ENCODE peak calls at places on chromosomes 7 and 10, in eight cellular contexts. Q is osteocyte; S is GM12865; N is fibroblast of the aortic adventitia; G is body of pancreas; L is cardiac muscle cell; C is lower lobe of right lung; O is CD8-positive, alpha-beta T cell. A is an unnamed sample.

GRCh38 chr10:113227045-113227444 is 277.0 kb downstream of the TCF7L2 start:
- DNase-seq in O (no peak), C (no peak), Q (no peak), G (no peak), N (no peak), L (no peak), S (no peak), A (no peak)

GRCh38 chr7:136359333-136359903 is 382.3 kb upstream of the MTPN start:
- DNase-seq in O (no peak), N (no peak), S (peak), L (no peak), Q (no peak), G (no peak), C (no peak), A (no peak)

GRCh38 chr7:25913574-25914224 is 238.3 kb upstream of the NFE2L3 start:
- DNase-seq in L (no peak), N (no peak), O (no peak), Q (no peak), G (no peak), C (no peak), S (no peak), A (no peak)

GRCh38 chr7:2527505-2528464 is 8.2 kb downstream of the LFNG start:
- DNase-seq in O (peak), C (peak), L (peak), G (no peak), Q (no peak), N (peak), S (no peak), A (peak)

GRCh38 chr7:47383064-47383463 is 198.8 kb downstream of the TNS3 start:
- DNase-seq in C (no peak), S (no peak), O (no peak), L (no peak), N (no peak), G (no peak), Q (no peak), A (no peak)

GRCh38 chr7:55129409-55130078 is 110.7 kb downstream of the EGFR start:
- DNase-seq in Q (no peak), L (peak), C (no peak), O (no peak), N (peak), G (no peak), S (no peak), A (peak)

GRCh38 chr10:130422366-130423324 is 286.5 kb downstream of the GLRX3 start:
- DNase-seq in O (no peak), Q (peak), N (no peak), L (no peak), S (no peak), G (no peak), C (no peak), A (no peak)

GRCh38 chr7:83305027-83305426 is 142.3 kb upstream of the PCLO start:
- DNase-seq in C (no peak), N (no peak), L (no peak), O (no peak), G (no peak), S (no peak), Q (no peak), A (no peak)

GRCh38 chr10:101221479-101222246 is 7.6 kb downstream of the LBX1 start:
- DNase-seq in L (no peak), N (no peak), S (no peak), Q (no peak), C (no peak), O (no peak), G (no peak), A (peak)

GRCh38 chr7:87001214-87001613 is 58.2 kb downstream of the ELAPOR2 start:
- DNase-seq in Q (no peak), N (peak), G (no peak), L (peak), S (no peak), C (no peak), O (no peak), A (peak)

GRCh38 chr7:141242568-141242967 is 168.7 kb downstream of the TMEM178B start:
- DNase-seq in N (no peak), Q (no peak), O (no peak), L (no peak), S (no peak), C (no peak), G (no peak), A (no peak)

GRCh38 chr7:155207335-155208002 is 90.2 kb upstream of the INSIG1 start:
- DNase-seq in G (no peak), Q (no peak), N (no peak), S (no peak), L (no peak), C (no peak), O (no peak), A (no peak)

GRCh38 chr7:23471090-23471859 is 984 bp upstream of the IGF2BP3 start:
- DNase-seq in Q (peak), C (no peak), O (no peak), N (peak), L (peak), S (peak), G (no peak), A (peak)

GRCh38 chr7:98211221-98211675 is at the start of gene BHLHA15:
- DNase-seq in L (no peak), C (peak), N (no peak), Q (no peak), O (no peak), S (peak), G (peak), A (no peak)

GRCh38 chr10:22325272-22325947 is 4.5 kb downstream of the BMI1 start:
- DNase-seq in N (peak), G (peak), C (peak), Q (peak), O (peak), S (peak), L (peak), A (peak)

GRCh38 chr10:91006752-91007346 is 86.0 kb upstream of the ANKRD1 start:
- DNase-seq in S (peak), Q (no peak), L (no peak), O (no peak), C (no peak), N (no peak), G (no peak), A (no peak)

GRCh38 chr10:110076559-110077318 is 69.0 kb downstream of the ADD3 start:
- DNase-seq in L (peak), Q (no peak), C (no peak), N (peak), G (no peak), S (peak), O (peak), A (peak)

GRCh38 chr7:27992755-27993478 is 187.7 kb downstream of the JAZF1 start:
- DNase-seq in G (no peak), L (no peak), Q (no peak), O (no peak), C (no peak), S (no peak), N (no peak), A (no peak)

GRCh38 chr7:136555933-136556332 is 312.5 kb upstream of the CHRM2 start:
- DNase-seq in N (no peak), C (no peak), S (no peak), O (no peak), G (no peak), Q (no peak), L (no peak), A (no peak)

GRCh38 chr7:39509912-39510311 is 56.3 kb upstream of the YAE1 start:
- DNase-seq in G (no peak), C (no peak), L (no peak), Q (no peak), S (no peak), N (no peak), O (no peak), A (peak)

GRCh38 chr7:134155871-134156270 is 28.7 kb downstream of the LRGUK start:
- DNase-seq in N (no peak), L (no peak), Q (no peak), C (no peak), G (no peak), S (no peak), O (no peak), A (no peak)

GRCh38 chr7:24576171-24577052 is 3.2 kb downstream of the PALS2 start:
- DNase-seq in C (no peak), G (peak), N (peak), S (peak), Q (no peak), O (no peak), L (peak), A (peak)

GRCh38 chr10:132597654-132598053 is 60.1 kb downstream of the INPP5A start:
- DNase-seq in Q (no peak), G (no peak), O (no peak), N (no peak), L (no peak), C (no peak), S (no peak), A (no peak)

GRCh38 chr7:76356823-76357222 is 2.0 kb downstream of the YWHAG start:
- DNase-seq in L (peak), O (no peak), G (no peak), N (peak), Q (no peak), C (no peak), S (no peak), A (peak)

GRCh38 chr10:79060641-79061255 is 8.0 kb upstream of the ZMIZ1 start:
- DNase-seq in N (no peak), O (no peak), G (peak), S (no peak), C (peak), L (no peak), Q (no peak), A (no peak)

GRCh38 chr10:14952851-14953451 is 945 bp downstream of the DCLRE1C start:
- DNase-seq in G (no peak), Q (no peak), L (no peak), O (no peak), S (peak), N (no peak), C (no peak), A (peak)

GRCh38 chr7:47232751-47233412 is 349.0 kb downstream of the TNS3 start:
- DNase-seq in L (peak), Q (no peak), S (no peak), C (no peak), O (no peak), G (no peak), N (no peak), A (no peak)

GRCh38 chr7:24419070-24419469 is 135.1 kb downstream of the NPY start:
- DNase-seq in N (no peak), G (no peak), S (peak), C (no peak), O (no peak), L (peak), Q (no peak), A (peak)

GRCh38 chr7:15554081-15554480 is 7.7 kb downstream of the AGMO start:
- DNase-seq in N (no peak), O (no peak), G (no peak), C (no peak), S (no peak), Q (no peak), L (peak), A (peak)

GRCh38 chr7:83947260-83947659 is 247.3 kb downstream of the SEMA3A start:
- DNase-seq in O (no peak), L (peak), C (no peak), N (no peak), G (no peak), S (peak), Q (no peak), A (peak)

GRCh38 chr10:65571011-65571570 is 1354.7 kb upstream of the LRRTM3 start:
- DNase-seq in C (no peak), N (no peak), S (no peak), G (no peak), L (peak), O (no peak), Q (no peak), A (peak)

GRCh38 chr10:93199221-93199681 is 125.6 kb downstream of the CYP26A1 start:
- DNase-seq in Q (no peak), C (peak), N (peak), G (peak), S (peak), L (peak), O (no peak), A (peak)

GRCh38 chr7:70647801-70648491 is 484.0 kb upstream of the GALNT17 start:
- DNase-seq in C (no peak), O (peak), Q (no peak), G (no peak), N (no peak), L (no peak), S (peak), A (peak)

GRCh38 chr7:435518-436366 is 83.9 kb downstream of the PDGFA start:
- DNase-seq in C (peak), O (no peak), S (no peak), G (no peak), N (peak), L (no peak), Q (no peak), A (peak)

GRCh38 chr7:116597384-116597783 is 72.5 kb downstream of the CAV1 start:
- DNase-seq in S (no peak), C (no peak), Q (no peak), N (no peak), O (no peak), L (no peak), G (no peak), A (no peak)

GRCh38 chr7:6558837-6559236 is 7.6 kb upstream of the GRID2IP start:
- DNase-seq in C (no peak), S (peak), Q (no peak), L (peak), O (no peak), N (peak), G (no peak), A (peak)

GRCh38 chr10:119478111-119479047 is 64.1 kb downstream of the RGS10 start:
- DNase-seq in S (peak), C (no peak), Q (no peak), G (no peak), N (no peak), L (no peak), O (peak), A (no peak)

GRCh38 chr7:44767912-44768662 is 19.4 kb downstream of the ZMIZ2 start:
- DNase-seq in G (peak), Q (no peak), S (peak), L (peak), O (no peak), N (peak), C (no peak), A (no peak)

DNA sequence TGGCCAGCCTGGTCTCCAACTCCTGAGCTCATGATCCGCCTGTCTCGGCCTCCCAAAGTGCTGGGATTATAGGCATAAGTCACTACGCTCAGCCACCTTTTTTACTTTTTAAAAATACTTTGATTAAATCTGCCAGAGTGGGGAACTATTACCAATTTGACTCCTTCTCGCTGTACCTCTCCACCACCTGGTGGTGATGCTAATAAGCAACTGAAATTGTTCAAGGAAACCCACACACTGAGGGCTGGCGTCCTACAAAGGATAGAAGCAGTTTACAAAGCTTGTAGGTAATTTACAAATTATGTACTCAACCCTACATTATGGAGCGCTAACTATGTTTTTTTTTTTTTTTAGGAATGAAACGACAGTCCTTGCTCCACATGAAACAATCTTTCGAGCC is 111.1 kb downstream of the CPED1 start:
- DNase-seq in S (peak), L (no peak), C (no peak), O (no peak), Q (no peak), G (no peak), N (no peak), A (no peak)
- TF ChIP-seq CTCF in S (peak), L (peak), C (no peak), O (no peak), Q (peak), G (no peak), N (no peak), A (no peak)

GRCh38 chr7:42991913-42992576 is 59.9 kb downstream of the MRPL32 start:
- DNase-seq in L (no peak), C (no peak), G (no peak), Q (no peak), N (no peak), S (no peak), O (no peak), A (no peak)

GRCh38 chr7:42997611-42998010 is 65.4 kb downstream of the MRPL32 start:
- DNase-seq in S (no peak), G (no peak), L (no peak), O (no peak), C (no peak), N (no peak), Q (no peak), A (no peak)

GRCh38 chr7:42991024-42991423 is 58.8 kb downstream of the MRPL32 start:
- DNase-seq in G (no peak), N (no peak), L (no peak), S (no peak), C (no peak), Q (no peak), O (no peak), A (no peak)

GRCh38 chr7:42994096-42994495 is 61.9 kb downstream of the MRPL32 start:
- DNase-seq in C (no peak), N (no peak), O (no peak), L (no peak), G (no peak), S (no peak), Q (no peak), A (no peak)

GRCh38 chr7:42993038-42993437 is 60.9 kb downstream of the MRPL32 start:
- DNase-seq in O (no peak), G (no peak), N (no peak), Q (no peak), C (no peak), L (peak), S (no peak), A (no peak)
- TF ChIP-seq CTCF in O (no peak), G (no peak), N (no peak), Q (no peak), C (no peak), L (no peak), S (no peak), A (no peak)

GRCh38 chr7:51366172-51366728 is 49.6 kb upstream of the COBL start:
- DNase-seq in N (no peak), L (no peak), Q (no peak), O (no peak), S (no peak), G (no peak), C (no peak), A (no peak)

GRCh38 chr7:51367614-51367968 is 51.0 kb upstream of the COBL start:
- DNase-seq in Q (no peak), L (no peak), N (no peak), O (no peak), G (no peak), C (no peak), S (no peak), A (no peak)

GRCh38 chr7:51369746-51370145 is 53.1 kb upstream of the COBL start:
- DNase-seq in G (no peak), N (peak), O (no peak), Q (no peak), S (peak), L (peak), C (no peak), A (peak)

GRCh38 chr7:51366930-51367613 is 50.5 kb upstream of the COBL start:
- DNase-seq in N (peak), S (peak), L (peak), Q (no peak), G (peak), C (no peak), O (no peak), A (peak)
- TF ChIP-seq CTCF in N (peak), S (peak), L (peak), Q (peak), G (peak), C (peak), O (no peak), A (peak)

GRCh38 chr10:92142512-92142911 is 148.4 kb downstream of the CPEB3 start:
- DNase-seq in Q (no peak), O (no peak), S (no peak), L (no peak), N (no peak), G (no peak), C (no peak), A (no peak)
- TF ChIP-seq CTCF in Q (peak), O (no peak), S (no peak), L (no peak), N (no peak), G (no peak), C (no peak), A (peak)

GRCh38 chr10:68880181-68880580 is 20.9 kb upstream of the DDX50 start:
- DNase-seq in L (no peak), N (no peak), Q (no peak), C (no peak), O (no peak), G (no peak), S (no peak), A (no peak)

GRCh38 chr10:68877482-68877881 is 23.6 kb upstream of the DDX50 start:
- DNase-seq in Q (no peak), C (no peak), N (no peak), G (no peak), S (no peak), O (no peak), L (no peak), A (no peak)

GRCh38 chr10:68878463-68878862 is 22.7 kb upstream of the DDX50 start:
- DNase-seq in O (no peak), N (no peak), S (no peak), Q (no peak), C (no peak), G (no peak), L (no peak), A (no peak)

GRCh38 chr10:68876919-68877250 is 24.2 kb upstream of the DDX50 start:
- DNase-seq in O (no peak), Q (no peak), C (no peak), G (no peak), N (no peak), S (no peak), L (no peak), A (no peak)

GRCh38 chr10:68879628-68880027 is 21.5 kb upstream of the DDX50 start:
- DNase-seq in C (no peak), O (no peak), L (no peak), S (no peak), G (no peak), N (no peak), Q (no peak), A (no peak)
- TF ChIP-seq CTCF in C (no peak), O (no peak), L (no peak), S (no peak), G (no peak), N (no peak), Q (no peak), A (no peak)

DNA sequence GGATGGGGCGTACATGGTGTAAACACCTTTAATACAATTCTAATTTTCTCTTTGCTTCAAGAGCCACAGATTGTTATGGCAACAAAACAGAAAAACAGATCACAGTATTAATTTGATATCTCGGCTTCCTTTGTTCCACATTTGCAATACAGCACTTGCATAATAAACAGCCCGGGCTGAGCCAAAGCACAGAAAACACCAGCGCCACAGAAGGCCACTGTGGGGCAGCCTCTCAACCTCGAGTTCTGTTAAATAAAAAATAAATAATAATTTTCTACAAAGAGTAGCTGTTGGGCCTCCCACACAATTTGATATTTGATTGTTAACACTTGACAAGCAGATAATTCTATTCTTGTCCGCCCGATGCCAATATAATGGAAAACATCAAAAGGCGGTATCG is 255.8 kb downstream of the USP6NL start:
- DNase-seq in C (no peak), O (no peak), N (no peak), S (no peak), Q (no peak), L (no peak), G (no peak), A (no peak)
- TF ChIP-seq CTCF in C (no peak), O (no peak), N (no peak), S (no peak), Q (no peak), L (no peak), G (no peak), A (no peak)

DNA sequence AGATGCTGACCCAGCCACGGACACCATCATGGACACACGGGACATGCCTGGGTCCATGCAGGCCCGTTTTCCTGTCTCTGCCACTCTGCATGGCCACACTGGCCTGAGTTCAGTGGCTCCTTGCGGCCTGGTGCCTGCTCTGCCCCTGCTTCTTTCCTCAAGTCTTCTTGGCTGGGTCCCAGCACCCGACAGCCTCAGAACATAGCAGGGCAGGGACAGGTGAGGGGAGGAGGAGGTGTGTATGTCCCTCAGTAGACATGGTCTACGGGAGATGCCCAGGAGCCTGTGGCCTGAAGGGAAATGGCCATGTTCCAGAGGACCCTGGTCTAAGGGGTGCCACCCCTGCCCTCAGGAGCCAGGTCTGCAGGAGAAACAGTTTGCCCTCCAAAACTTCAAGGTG is 2.2 kb upstream of the AQP1 start:
- DNase-seq in G (no peak), N (no peak), Q (no peak), C (peak), O (no peak), S (no peak), L (no peak), A (no peak)
- TF ChIP-seq CTCF in G (no peak), N (no peak), Q (no peak), C (no peak), O (no peak), S (no peak), L (no peak), A (no peak)

GRCh38 chr10:80205478-80206276 is at the start of gene ANXA11:
- DNase-seq in C (peak), L (peak), O (peak), G (peak), S (peak), N (peak), Q (peak), A (peak)
- TF ChIP-seq CTCF in C (no peak), L (no peak), O (no peak), G (no peak), S (no peak), N (no peak), Q (no peak), A (no peak)

GRCh38 chr7:29345590-29345989 is 151.0 kb downstream of the CHN2 start:
- DNase-seq in O (peak), Q (no peak), N (peak), C (peak), S (peak), L (peak), G (peak), A (peak)
- TF ChIP-seq CTCF in O (no peak), Q (peak), N (peak), C (peak), S (peak), L (peak), G (peak), A (peak)